ENCODE peak calls at places on chromosomes 6 and 20, in seven cellular contexts. A, X, U, L, P, V and O are unnamed samples.

GRCh38 chr6:22151892-22152291 is 144.9 kb downstream of the PRL start:
- DNase-seq in A (no peak), X (no peak), U (no peak), L (no peak), P (no peak), V (no peak), O (no peak)

GRCh38 chr6:147201885-147202515 is 2.2 kb upstream of the STXBP5 start:
- DNase-seq in A (peak; percentile 6), X (peak; percentile 55), U (no peak), L (no peak), P (no peak), V (no peak), O (peak; percentile 2)

GRCh38 chr6:69732045-69732444 is 64.8 kb downstream of the LMBRD1 start:
- DNase-seq in A (no peak), X (no peak), U (no peak), L (no peak), P (no peak), V (no peak), O (no peak)

GRCh38 chr20:34938466-34939163 is 17.0 kb downstream of the GSS start:
- DNase-seq in A (no peak), X (no peak), U (peak; percentile 22), L (no peak), P (no peak), V (peak; percentile 60), O (no peak)

GRCh38 chr6:153553627-153554026 is 422.5 kb upstream of the RGS17 start:
- DNase-seq in A (no peak), X (peak; percentile 5), U (no peak), L (no peak), P (no peak), V (no peak), O (no peak)

GRCh38 chr6:126127662-126128061 is 141.3 kb downstream of the TRMT11 start:
- DNase-seq in A (no peak), X (no peak), U (no peak), L (no peak), P (no peak), V (no peak), O (no peak)

GRCh38 chr6:6920114-6920983 is 187.4 kb upstream of the RREB1 start:
- DNase-seq in A (no peak), X (no peak), U (no peak), L (no peak), P (no peak), V (no peak), O (no peak)

GRCh38 chr6:107323133-107323785 is 136.1 kb downstream of the PDSS2 start:
- DNase-seq in A (no peak), X (no peak), U (no peak), L (no peak), P (peak; percentile 11), V (no peak), O (no peak)

GRCh38 chr20:373171-373890 is 7.2 kb upstream of the TRIB3 start:
- DNase-seq in A (no peak), X (no peak), U (no peak), L (peak; percentile 71), P (peak; percentile 43), V (peak; percentile 90), O (peak; percentile 66)

GRCh38 chr6:16623029-16623653 is 138.1 kb downstream of the ATXN1 start:
- DNase-seq in A (no peak), X (no peak), U (no peak), L (no peak), P (no peak), V (no peak), O (no peak)

GRCh38 chr6:33570806-33571636 is 9.1 kb downstream of the BAK1 start:
- DNase-seq in A (peak; percentile 94), X (peak; percentile 98), U (peak; percentile 94), L (peak; percentile 79), P (peak; percentile 53), V (peak; percentile 75), O (no peak)

GRCh38 chr20:20364016-20364746 is 3.7 kb upstream of the INSM1 start:
- DNase-seq in A (no peak), X (no peak), U (no peak), L (no peak), P (no peak), V (no peak), O (no peak)